ENCODE peak calls at places on chromosome 4, in eight cellular contexts. W is MG63, T is HCT116, Y is OCI-LY7, C is aorta, O is WERI-Rb-1, Z is left ventricle myocardium inferior, U is H9. Q is an unnamed sample.

GRCh38 chr4:38464328-38464727 is 199.7 kb upstream of the KLF3 start:
- DNase-seq in W (no peak), C (no peak), U (no peak), Z (no peak), Y (no peak), T (no peak), O (no peak), Q (no peak)

GRCh38 chr4:89765966-89766365 is 71.0 kb downstream of the SNCA start:
- DNase-seq in Y (no peak), W (peak; percentile 26), Z (no peak), C (no peak), O (no peak), T (no peak), U (no peak), Q (no peak)

GRCh38 chr4:77395481-77395880 is 210.1 kb upstream of the CXCL13 start:
- DNase-seq in W (no peak), Z (no peak), Y (no peak), O (no peak), U (no peak), C (no peak), T (no peak), Q (no peak)

GRCh38 chr4:7973545-7973981 is 33.9 kb upstream of the AFAP1 start:
- DNase-seq in T (no peak), O (no peak), U (no peak), W (peak; percentile 47), Y (no peak), Z (no peak), C (peak; percentile 49), Q (no peak)

GRCh38 chr4:26323807-26324206 is 3.0 kb downstream of the RBPJ start:
- DNase-seq in Y (no peak), C (no peak), T (no peak), O (no peak), Z (no peak), U (no peak), W (no peak), Q (no peak)

GRCh38 chr4:53786632-53787031 is 195.3 kb upstream of the LNX1 start:
- DNase-seq in W (no peak), O (no peak), C (no peak), Y (no peak), Z (no peak), T (no peak), U (no peak), Q (no peak)

GRCh38 chr4:81314196-81314896 is 99.3 kb upstream of the PRKG2 start:
- DNase-seq in O (no peak), Y (peak; percentile 74), Z (peak; percentile 27), U (no peak), C (no peak), T (no peak), W (peak; percentile 78), Q (no peak)

GRCh38 chr4:114093221-114093715 is 113.8 kb upstream of the ARSJ start:
- DNase-seq in Y (no peak), C (no peak), O (no peak), Z (no peak), U (no peak), W (no peak), T (no peak), Q (no peak)

GRCh38 chr4:172169871-172170270 is 356.7 kb downstream of the GALNTL6 start:
- DNase-seq in U (no peak), O (no peak), Z (no peak), Y (no peak), T (no peak), C (no peak), W (no peak), Q (no peak)

GRCh38 chr4:123017636-123018390 is 95.4 kb upstream of the NUDT6 start:
- DNase-seq in U (no peak), O (no peak), W (peak; percentile 45), Y (no peak), C (no peak), Z (no peak), T (no peak), Q (no peak)

GRCh38 chr4:106766519-106766918 is 269.6 kb downstream of the DKK2 start:
- DNase-seq in T (no peak), O (no peak), U (no peak), C (no peak), Y (no peak), W (no peak), Z (no peak), Q (no peak)

GRCh38 chr4:26048378-26048882 is 134.4 kb downstream of the SMIM20 start:
- DNase-seq in O (no peak), C (peak; percentile 78), U (no peak), T (no peak), Z (peak; percentile 48), Y (no peak), W (peak; percentile 81), Q (no peak)

GRCh38 chr4:56575820-56576429 is 70.3 kb downstream of the ARL9 start:
- DNase-seq in Z (no peak), W (no peak), C (no peak), T (peak; percentile 36), O (no peak), Y (peak; percentile 39), U (no peak), Q (no peak)

GRCh38 chr4:101279377-101279871 is 67.9 kb downstream of the PPP3CA start:
- DNase-seq in C (peak; percentile 62), O (no peak), W (peak; percentile 66), Z (peak; percentile 36), U (no peak), Y (peak; percentile 8), T (no peak), Q (no peak)

GRCh38 chr4:91116861-91117260 is 989.7 kb downstream of the CCSER1 start:
- DNase-seq in W (no peak), Z (no peak), U (no peak), C (no peak), T (peak; percentile 12), Y (no peak), O (no peak), Q (no peak)

GRCh38 chr4:154779362-154779947 is 1.6 kb upstream of the RBM46 start:
- DNase-seq in W (no peak), O (no peak), T (peak; percentile 35), Y (peak; percentile 1), C (no peak), U (no peak), Z (no peak), Q (no peak)

GRCh38 chr4:121950212-121950679 is 1.6 kb downstream of the TRPC3 start:
- DNase-seq in U (peak; percentile 92), C (peak; percentile 83), Z (peak; percentile 84), T (peak; percentile 21), O (peak; percentile 94), W (peak; percentile 79), Y (peak; percentile 29), Q (peak; percentile 55)

GRCh38 chr4:2943364-2944090 is 19.7 kb downstream of the NOP14 start:
- DNase-seq in Z (no peak), C (no peak), O (no peak), Y (no peak), W (no peak), U (no peak), T (no peak), Q (no peak)

GRCh38 chr4:162116085-162116784 is 47.6 kb downstream of the FSTL5 start:
- DNase-seq in Y (no peak), W (no peak), T (no peak), O (no peak), C (no peak), U (peak; percentile 41), Z (no peak), Q (no peak)

GRCh38 chr4:162111078-162111477 is 52.7 kb downstream of the FSTL5 start:
- DNase-seq in W (no peak), T (no peak), Z (no peak), U (no peak), Y (no peak), O (no peak), C (no peak), Q (no peak)

GRCh38 chr4:162117051-162117450 is 46.7 kb downstream of the FSTL5 start:
- DNase-seq in Y (no peak), W (no peak), C (no peak), T (no peak), O (peak; percentile 86), U (no peak), Z (no peak), Q (no peak)

GRCh38 chr4:162115323-162115722 is 48.5 kb downstream of the FSTL5 start:
- DNase-seq in Y (no peak), Z (no peak), W (no peak), T (no peak), O (peak; percentile 19), C (no peak), U (no peak), Q (no peak)
- H3K9me3 ChIP-seq in Y (no peaks in the 10 kb centered on the region), Z (no peaks in the 10 kb centered on the region), W (no peaks in the 10 kb centered on the region), T (no peaks in the 10 kb centered on the region), O (no peaks in the 10 kb centered on the region), C (no peaks in the 10 kb centered on the region), U (no peaks in the 10 kb centered on the region), Q (no peaks in the 10 kb centered on the region)

GRCh38 chr4:49000806-49001205 is 14.7 kb downstream of the CWH43 start:
- DNase-seq in O (no peak), Z (no peak), C (no peak), U (no peak), Y (no peak), W (no peak), T (no peak), Q (no peak)
- H3K9me3 ChIP-seq in O (no peaks in the 10 kb centered on the region), Z (no peaks in the 10 kb centered on the region), C (peaks cover 1% of the 10 kb centered on the region), U (peaks cover 70% of the 10 kb centered on the region), Y (no peaks in the 10 kb centered on the region), W (no peaks in the 10 kb centered on the region), T (no peaks in the 10 kb centered on the region), Q (no peaks in the 10 kb centered on the region)

DNA sequence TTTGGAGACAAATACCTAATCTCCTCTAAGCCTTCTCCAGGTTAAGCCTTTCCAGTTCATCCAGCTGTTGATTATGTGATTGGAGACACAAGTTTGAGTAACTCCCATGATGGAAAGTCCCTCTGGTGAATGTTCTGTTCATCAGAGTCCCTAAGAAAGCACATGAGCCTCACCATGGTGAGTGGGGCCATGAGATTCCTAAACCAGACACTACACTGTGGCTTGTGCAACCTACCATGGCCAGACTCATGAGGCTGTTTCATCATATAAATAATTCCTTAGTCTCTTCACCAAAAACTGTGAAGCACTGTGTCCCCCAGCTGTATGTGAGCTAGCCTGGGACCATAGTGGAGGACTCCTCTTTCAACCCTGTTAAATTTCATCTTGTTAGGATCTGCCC is 14.4 kb downstream of the PKD2 start:
- DNase-seq in C (no peak), U (no peak), W (no peak), Z (no peak), Y (no peak), O (no peak), T (no peak), Q (no peak)
- H3K9me3 ChIP-seq in C (no peaks in the 10 kb centered on the region), U (peaks cover 5% of the 10 kb centered on the region), W (peaks cover 5% of the 10 kb centered on the region), Z (peaks cover 14% of the 10 kb centered on the region), Y (no peaks in the 10 kb centered on the region), O (no peaks in the 10 kb centered on the region), T (peaks cover 5% of the 10 kb centered on the region), Q (no peaks in the 10 kb centered on the region)

GRCh38 chr4:94436512-94436911 is 15.2 kb upstream of the PDLIM5 start:
- DNase-seq in Z (no peak), W (no peak), Y (no peak), C (no peak), O (no peak), T (no peak), U (no peak), Q (no peak)
- H3K9me3 ChIP-seq in Z (no peaks in the 10 kb centered on the region), W (no peaks in the 10 kb centered on the region), Y (no peaks in the 10 kb centered on the region), C (no peaks in the 10 kb centered on the region), O (no peaks in the 10 kb centered on the region), T (no peaks in the 10 kb centered on the region), U (no peaks in the 10 kb centered on the region), Q (no peaks in the 10 kb centered on the region)

DNA sequence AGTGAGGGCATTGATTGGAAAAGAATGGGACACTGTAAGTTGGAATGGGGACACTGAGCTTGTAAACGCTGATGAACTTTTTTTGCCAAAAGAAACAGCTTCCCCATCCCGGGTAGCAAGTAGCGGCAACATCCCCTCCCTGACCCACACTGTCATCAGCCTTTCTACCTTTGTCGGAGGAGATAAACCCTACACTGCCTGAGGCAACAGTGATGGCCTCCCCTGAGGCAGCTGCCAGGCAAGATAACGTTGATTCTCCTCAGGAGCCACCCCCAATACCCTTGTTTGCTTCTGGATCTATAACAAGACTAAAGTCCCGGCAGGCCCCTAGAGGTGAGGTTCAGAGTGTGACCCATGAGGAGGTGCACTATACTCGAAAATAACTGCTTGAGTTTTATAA is 10.3 kb upstream of the RAB33B start:
- DNase-seq in U (no peak), Z (no peak), C (no peak), O (no peak), Y (no peak), T (no peak), W (no peak), Q (no peak)
- H3K9me3 ChIP-seq in U (no peaks in the 10 kb centered on the region), Z (peaks cover 17% of the 10 kb centered on the region), C (peaks cover 2% of the 10 kb centered on the region), O (peaks cover 7% of the 10 kb centered on the region), Y (peaks cover 15% of the 10 kb centered on the region), T (no peaks in the 10 kb centered on the region), W (no peaks in the 10 kb centered on the region), Q (no peaks in the 10 kb centered on the region)